ENCODE peak calls at places on chromosome 5, in five cellular contexts. One of them, this sample, is unnamed.

GRCh38 chr5:117454716-117455212 is 880.1 kb upstream of the SEMA6A start:
- DNase-seq in heart left ventricle: no peak
- DNase-seq in sigmoid colon: no peak
- DNase-seq in neural progenitor cell: peak; percentile 26
- DNase-seq in IMR-90: peak; percentile 6
- DNase-seq in this sample: peak; percentile 53

GRCh38 chr5:59416441-59416840 is 477.1 kb downstream of the PDE4D start:
- DNase-seq in heart left ventricle: no peak
- DNase-seq in sigmoid colon: no peak
- DNase-seq in neural progenitor cell: no peak
- DNase-seq in IMR-90: peak; percentile 7
- DNase-seq in this sample: no peak

GRCh38 chr5:133896873-133897272 is 71.6 kb downstream of the C5orf15 start:
- DNase-seq in heart left ventricle: no peak
- DNase-seq in sigmoid colon: no peak
- DNase-seq in neural progenitor cell: no peak
- DNase-seq in IMR-90: no peak
- DNase-seq in this sample: no peak

GRCh38 chr5:92637247-92637646 is 943.8 kb downstream of the NR2F1-AS1 start:
- DNase-seq in heart left ventricle: no peak
- DNase-seq in sigmoid colon: no peak
- DNase-seq in neural progenitor cell: no peak
- DNase-seq in IMR-90: no peak
- DNase-seq in this sample: no peak

GRCh38 chr5:134132372-134133212 is 18.1 kb downstream of the TCF7 start:
- DNase-seq in heart left ventricle: peak; percentile 7
- DNase-seq in sigmoid colon: peak; percentile 37
- DNase-seq in neural progenitor cell: no peak
- DNase-seq in IMR-90: no peak
- DNase-seq in this sample: peak; percentile 8

GRCh38 chr5:91848453-91848852 is 465.3 kb upstream of the ARRDC3 start:
- DNase-seq in heart left ventricle: no peak
- DNase-seq in sigmoid colon: no peak
- DNase-seq in neural progenitor cell: no peak
- DNase-seq in IMR-90: peak; percentile 81
- DNase-seq in this sample: no peak

GRCh38 chr5:172945151-172945550 is 14.1 kb upstream of the RPL26L1 start:
- DNase-seq in heart left ventricle: no peak
- DNase-seq in sigmoid colon: peak; percentile 33
- DNase-seq in neural progenitor cell: no peak
- DNase-seq in IMR-90: no peak
- DNase-seq in this sample: no peak

GRCh38 chr5:180466316-180466715 is 27.9 kb upstream of the CNOT6 start:
- DNase-seq in heart left ventricle: no peak
- DNase-seq in sigmoid colon: no peak
- DNase-seq in neural progenitor cell: no peak
- DNase-seq in IMR-90: no peak
- DNase-seq in this sample: no peak

GRCh38 chr5:122442938-122443337 is 130.9 kb downstream of the SNCAIP start:
- DNase-seq in heart left ventricle: no peak
- DNase-seq in sigmoid colon: no peak
- DNase-seq in neural progenitor cell: no peak
- DNase-seq in IMR-90: no peak
- DNase-seq in this sample: no peak

GRCh38 chr5:179275941-179276837 is 69.1 kb downstream of the ADAMTS2 start:
- DNase-seq in heart left ventricle: peak; percentile 87
- DNase-seq in sigmoid colon: peak; percentile 94
- DNase-seq in neural progenitor cell: no peak
- DNase-seq in IMR-90: peak; percentile 98
- DNase-seq in this sample: no peak

GRCh38 chr5:172906436-172906835 is 52.8 kb upstream of the RPL26L1 start:
- DNase-seq in heart left ventricle: no peak
- DNase-seq in sigmoid colon: no peak
- DNase-seq in neural progenitor cell: no peak
- DNase-seq in IMR-90: peak; percentile 80
- DNase-seq in this sample: no peak

GRCh38 chr5:17127743-17128231 is 89.6 kb upstream of the BASP1 start:
- DNase-seq in heart left ventricle: no peak
- DNase-seq in sigmoid colon: no peak
- DNase-seq in neural progenitor cell: no peak
- DNase-seq in IMR-90: peak; percentile 92
- DNase-seq in this sample: no peak

GRCh38 chr5:147095740-147096139 is 139.1 kb upstream of the STK32A start:
- DNase-seq in heart left ventricle: no peak
- DNase-seq in sigmoid colon: no peak
- DNase-seq in neural progenitor cell: no peak
- DNase-seq in IMR-90: no peak
- DNase-seq in this sample: no peak

GRCh38 chr5:175597718-175598117 is 60.2 kb upstream of the HRH2 start:
- DNase-seq in heart left ventricle: peak; percentile 39
- DNase-seq in sigmoid colon: no peak
- DNase-seq in neural progenitor cell: no peak
- DNase-seq in IMR-90: no peak
- DNase-seq in this sample: no peak

GRCh38 chr5:113336975-113337374 is 97.8 kb downstream of the TSSK1B start:
- DNase-seq in heart left ventricle: peak; percentile 40
- DNase-seq in sigmoid colon: no peak
- DNase-seq in neural progenitor cell: peak; percentile 47
- DNase-seq in IMR-90: peak; percentile 77
- DNase-seq in this sample: peak; percentile 18

GRCh38 chr5:114192108-114192507 is 169.8 kb upstream of the KCNN2 start:
- DNase-seq in heart left ventricle: no peak
- DNase-seq in sigmoid colon: no peak
- DNase-seq in neural progenitor cell: no peak
- DNase-seq in IMR-90: peak; percentile 88
- DNase-seq in this sample: no peak

GRCh38 chr5:172175263-172175719 is 12.7 kb downstream of the STK10 start:
- DNase-seq in heart left ventricle: peak; percentile 68
- DNase-seq in sigmoid colon: peak; percentile 74
- DNase-seq in neural progenitor cell: no peak
- DNase-seq in IMR-90: no peak
- DNase-seq in this sample: no peak

GRCh38 chr5:67267522-67268232 is 71.1 kb upstream of the CD180 start:
- DNase-seq in heart left ventricle: peak; percentile 44
- DNase-seq in sigmoid colon: peak; percentile 77
- DNase-seq in neural progenitor cell: peak; percentile 24
- DNase-seq in IMR-90: no peak
- DNase-seq in this sample: no peak

GRCh38 chr5:147565524-147565923 is 55.7 kb upstream of the DPYSL3 start:
- DNase-seq in heart left ventricle: no peak
- DNase-seq in sigmoid colon: no peak
- DNase-seq in neural progenitor cell: no peak
- DNase-seq in IMR-90: peak; percentile 81
- DNase-seq in this sample: no peak

GRCh38 chr5:176810687-176811501 is 535 bp downstream of the UNC5A start:
- DNase-seq in heart left ventricle: no peak
- DNase-seq in sigmoid colon: no peak
- DNase-seq in neural progenitor cell: no peak
- DNase-seq in IMR-90: no peak
- DNase-seq in this sample: no peak

GRCh38 chr5:147699496-147700088 is 82.9 kb downstream of the JAKMIP2 start:
- DNase-seq in heart left ventricle: no peak
- DNase-seq in sigmoid colon: no peak
- DNase-seq in neural progenitor cell: no peak
- DNase-seq in IMR-90: no peak
- DNase-seq in this sample: no peak

GRCh38 chr5:55994502-55994997 is at the start of gene IL6ST:
- DNase-seq in heart left ventricle: peak; percentile 75
- DNase-seq in sigmoid colon: no peak
- DNase-seq in neural progenitor cell: no peak
- DNase-seq in IMR-90: peak; percentile 93
- DNase-seq in this sample: no peak

GRCh38 chr5:75023368-75024159 is 28.8 kb downstream of the GCNT4 start:
- DNase-seq in heart left ventricle: no peak
- DNase-seq in sigmoid colon: no peak
- DNase-seq in neural progenitor cell: no peak
- DNase-seq in IMR-90: peak; percentile 23
- DNase-seq in this sample: no peak

GRCh38 chr5:63961598-63962161 is 565 bp downstream of the HTR1A start:
- DNase-seq in heart left ventricle: no peak
- DNase-seq in sigmoid colon: no peak
- DNase-seq in neural progenitor cell: peak; percentile 75
- DNase-seq in IMR-90: no peak
- DNase-seq in this sample: peak; percentile 55

GRCh38 chr5:135455876-135456237 is 3.7 kb upstream of the TIFAB start:
- DNase-seq in heart left ventricle: no peak
- DNase-seq in sigmoid colon: peak; percentile 46
- DNase-seq in neural progenitor cell: no peak
- DNase-seq in IMR-90: no peak
- DNase-seq in this sample: no peak

GRCh38 chr5:170896779-170897178 is 35.0 kb downstream of the RANBP17 start:
- DNase-seq in heart left ventricle: no peak
- DNase-seq in sigmoid colon: no peak
- DNase-seq in neural progenitor cell: peak; percentile 78
- DNase-seq in IMR-90: peak; percentile 18
- DNase-seq in this sample: peak; percentile 66

GRCh38 chr5:45336464-45336863 is 359.7 kb downstream of the HCN1 start:
- DNase-seq in heart left ventricle: no peak
- DNase-seq in sigmoid colon: no peak
- DNase-seq in neural progenitor cell: no peak
- DNase-seq in IMR-90: no peak
- DNase-seq in this sample: no peak

GRCh38 chr5:123874600-123875201 is 362.7 kb downstream of the CSNK1G3 start:
- DNase-seq in heart left ventricle: no peak
- DNase-seq in sigmoid colon: no peak
- DNase-seq in neural progenitor cell: peak; percentile 86
- DNase-seq in IMR-90: peak; percentile 12
- DNase-seq in this sample: no peak

GRCh38 chr5:165393839-165394238 is 1888.4 kb downstream of the MAT2B start:
- DNase-seq in heart left ventricle: no peak
- DNase-seq in sigmoid colon: no peak
- DNase-seq in neural progenitor cell: no peak
- DNase-seq in IMR-90: no peak
- DNase-seq in this sample: no peak

GRCh38 chr5:111848374-111848914 is 91.5 kb upstream of the NREP start:
- DNase-seq in heart left ventricle: no peak
- DNase-seq in sigmoid colon: no peak
- DNase-seq in neural progenitor cell: no peak
- DNase-seq in IMR-90: peak; percentile 24
- DNase-seq in this sample: no peak

GRCh38 chr5:138820695-138821094 is 54.4 kb downstream of the LRRTM2 start:
- DNase-seq in heart left ventricle: no peak
- DNase-seq in sigmoid colon: no peak
- DNase-seq in neural progenitor cell: no peak
- DNase-seq in IMR-90: no peak
- DNase-seq in this sample: no peak

GRCh38 chr5:82019342-82020138 is 47.7 kb downstream of the ATG10 start:
- DNase-seq in heart left ventricle: no peak
- DNase-seq in sigmoid colon: no peak
- DNase-seq in neural progenitor cell: peak; percentile 8
- DNase-seq in IMR-90: no peak
- DNase-seq in this sample: no peak

GRCh38 chr5:142680605-142681259 is 5.2 kb downstream of the FGF1 start:
- DNase-seq in heart left ventricle: no peak
- DNase-seq in sigmoid colon: no peak
- DNase-seq in neural progenitor cell: no peak
- DNase-seq in IMR-90: peak; percentile 76
- DNase-seq in this sample: no peak

DNA sequence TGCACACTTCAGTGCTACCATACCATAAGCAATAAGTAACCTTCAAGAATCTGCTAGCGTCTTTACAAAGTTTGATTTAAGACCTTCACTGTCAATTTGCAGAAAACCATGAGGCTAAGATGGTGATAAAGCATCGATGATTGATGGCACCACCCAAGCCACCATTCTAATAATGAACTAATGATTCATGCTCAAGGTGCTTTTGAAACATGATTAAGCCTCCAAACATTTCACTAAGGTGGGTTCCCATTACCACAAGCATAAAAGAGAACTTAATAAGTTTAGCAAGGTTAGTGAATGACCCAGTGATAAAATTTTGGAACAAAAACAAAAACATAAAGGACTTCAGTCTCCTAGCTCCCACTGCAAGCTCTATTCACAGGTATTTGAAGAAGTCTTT is 214.7 kb downstream of the FBXL17 start:
- DNase-seq in heart left ventricle: no peak
- DNase-seq in sigmoid colon: no peak
- DNase-seq in neural progenitor cell: no peak
- DNase-seq in IMR-90: no peak
- DNase-seq in this sample: no peak
- TF ChIP-seq CTCF in heart left ventricle: no peak
- TF ChIP-seq CTCF in sigmoid colon: no peak
- TF ChIP-seq CTCF in neural progenitor cell: no peak
- TF ChIP-seq CTCF in IMR-90: no peak
- TF ChIP-seq CTCF in this sample: no peak

DNA sequence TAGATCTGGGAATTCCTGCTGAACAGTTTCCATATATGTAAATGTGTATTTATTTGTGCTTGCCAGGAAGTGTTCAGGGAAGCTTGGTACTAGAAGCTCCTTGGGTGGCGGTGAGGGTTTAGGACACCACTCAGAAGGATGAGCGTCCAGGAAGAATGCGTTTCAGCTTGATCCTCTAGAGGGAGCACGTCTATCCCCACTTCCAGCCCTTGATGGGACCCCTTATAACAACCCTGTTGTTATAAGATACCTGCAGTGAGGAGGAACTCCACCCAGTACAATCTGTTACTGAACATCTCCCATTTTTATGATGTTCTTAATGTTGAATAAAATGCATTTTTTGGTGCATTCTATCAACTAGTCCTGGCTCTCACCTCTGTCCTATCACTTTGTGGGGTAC is 88.9 kb downstream of the CYFIP2 start:
- DNase-seq in heart left ventricle: no peak
- DNase-seq in sigmoid colon: no peak
- DNase-seq in neural progenitor cell: peak; percentile 54
- DNase-seq in IMR-90: no peak
- DNase-seq in this sample: no peak
- TF ChIP-seq CTCF in heart left ventricle: no peak
- TF ChIP-seq CTCF in sigmoid colon: no peak
- TF ChIP-seq CTCF in neural progenitor cell: peak; percentile 65
- TF ChIP-seq CTCF in IMR-90: peak; percentile 30
- TF ChIP-seq CTCF in this sample: peak; percentile 53

GRCh38 chr5:78062645-78063044 is 231.9 kb downstream of the AP3B1 start:
- DNase-seq in heart left ventricle: no peak
- DNase-seq in sigmoid colon: no peak
- DNase-seq in neural progenitor cell: no peak
- DNase-seq in IMR-90: no peak
- DNase-seq in this sample: no peak

GRCh38 chr5:78060421-78060820 is 234.1 kb downstream of the AP3B1 start:
- DNase-seq in heart left ventricle: no peak
- DNase-seq in sigmoid colon: no peak
- DNase-seq in neural progenitor cell: no peak
- DNase-seq in IMR-90: peak; percentile 83
- DNase-seq in this sample: no peak

GRCh38 chr5:78065073-78065472 is 229.4 kb downstream of the AP3B1 start:
- DNase-seq in heart left ventricle: no peak
- DNase-seq in sigmoid colon: peak; percentile 44
- DNase-seq in neural progenitor cell: no peak
- DNase-seq in IMR-90: no peak
- DNase-seq in this sample: no peak

GRCh38 chr5:78063495-78063894 is 231.0 kb downstream of the AP3B1 start:
- DNase-seq in heart left ventricle: no peak
- DNase-seq in sigmoid colon: no peak
- DNase-seq in neural progenitor cell: no peak
- DNase-seq in IMR-90: no peak
- DNase-seq in this sample: no peak

GRCh38 chr5:78065663-78066062 is 228.8 kb downstream of the AP3B1 start:
- DNase-seq in heart left ventricle: no peak
- DNase-seq in sigmoid colon: no peak
- DNase-seq in neural progenitor cell: peak; percentile 33
- DNase-seq in IMR-90: no peak
- DNase-seq in this sample: no peak
- TF ChIP-seq CTCF in heart left ventricle: no peak
- TF ChIP-seq CTCF in sigmoid colon: no peak
- TF ChIP-seq CTCF in neural progenitor cell: peak; percentile 20
- TF ChIP-seq CTCF in IMR-90: no peak
- TF ChIP-seq CTCF in this sample: no peak

GRCh38 chr5:72149742-72150141 is 42.5 kb downstream of the MAP1B start:
- DNase-seq in heart left ventricle: no peak
- DNase-seq in sigmoid colon: no peak
- DNase-seq in neural progenitor cell: no peak
- DNase-seq in IMR-90: no peak
- DNase-seq in this sample: no peak
- TF ChIP-seq CTCF in heart left ventricle: no peak
- TF ChIP-seq CTCF in sigmoid colon: no peak
- TF ChIP-seq CTCF in neural progenitor cell: no peak
- TF ChIP-seq CTCF in IMR-90: peak; percentile 29
- TF ChIP-seq CTCF in this sample: no peak